ENCODE peak calls at places on chromosomes 12 and 14, in four cellular contexts. S, C, K and M are unnamed samples.
A peak's percentile ranks its signal among the peaks of the same experiment; 100 is the strongest.

GRCh38 chr14:99884834-99885648 is 91.8 kb downstream of the EML1 start:
- DNase-seq in S (no peak), C (peak; percentile 80), K (no peak), M (no peak)

GRCh38 chr14:40694026-40694425 is 912.6 kb upstream of the LRFN5 start:
- DNase-seq in S (no peak), C (peak; percentile 1), K (no peak), M (no peak)

GRCh38 chr14:24665440-24665991 is 31.5 kb upstream of the GZMB start:
- DNase-seq in S (no peak), C (no peak), K (no peak), M (no peak)

GRCh38 chr14:54597795-54598443 is 31.0 kb downstream of the SAMD4A start:
- DNase-seq in S (no peak), C (peak; percentile 28), K (no peak), M (no peak)

GRCh38 chr14:20508367-20508766 is 3.0 kb downstream of the RNASE10 start:
- DNase-seq in S (no peak), C (no peak), K (no peak), M (no peak)

GRCh38 chr12:67364228-67364627 is 95.1 kb downstream of the CAND1 start:
- DNase-seq in S (no peak), C (peak; percentile 18), K (no peak), M (no peak)

GRCh38 chr12:32544893-32545292 is 134.2 kb upstream of the DNM1L start:
- DNase-seq in S (no peak), C (no peak), K (no peak), M (no peak)

GRCh38 chr14:79516009-79516408 is 695.3 kb downstream of the DIO2 start:
- DNase-seq in S (no peak), C (no peak), K (no peak), M (no peak)

GRCh38 chr14:33230016-33230415 is 291.3 kb downstream of the NPAS3 start:
- DNase-seq in S (no peak), C (no peak), K (no peak), M (no peak)

GRCh38 chr12:29733060-29733459 is 50.7 kb downstream of the TMTC1 start:
- DNase-seq in S (no peak), C (no peak), K (no peak), M (no peak)

GRCh38 chr14:96275182-96276112 is 19.4 kb downstream of the BDKRB1 start:
- DNase-seq in S (no peak), C (peak; percentile 89), K (peak; percentile 74), M (peak; percentile 62)

GRCh38 chr14:61130512-61131260 is 149.6 kb downstream of the SLC38A6 start:
- DNase-seq in S (no peak), C (no peak), K (no peak), M (no peak)

GRCh38 chr14:100673085-100673806 is 53.4 kb upstream of the DLK1 start:
- DNase-seq in S (peak; percentile 61), C (no peak), K (no peak), M (no peak)

GRCh38 chr14:47207636-47208035 is 467.8 kb downstream of the MDGA2 start:
- DNase-seq in S (no peak), C (no peak), K (no peak), M (no peak)
- TF ChIP-seq CTCF in S (peak; percentile 29), C (no peak), K (no peak), M (peak; percentile 67)

GRCh38 chr12:31323466-31324115 is 2.4 kb downstream of the SINHCAF start:
- DNase-seq in S (no peak), C (peak; percentile 19), K (no peak), M (no peak)

GRCh38 chr12:31322651-31323248 is 3.2 kb downstream of the SINHCAF start:
- DNase-seq in S (no peak), C (peak; percentile 54), K (no peak), M (no peak)

GRCh38 chr12:31324845-31325523 is 966 bp downstream of the SINHCAF start:
- DNase-seq in S (peak; percentile 54), C (peak; percentile 67), K (peak; percentile 72), M (no peak)

GRCh38 chr12:31325524-31325875 is 450 bp downstream of the SINHCAF start:
- DNase-seq in S (no peak), C (no peak), K (no peak), M (no peak)

DNA sequence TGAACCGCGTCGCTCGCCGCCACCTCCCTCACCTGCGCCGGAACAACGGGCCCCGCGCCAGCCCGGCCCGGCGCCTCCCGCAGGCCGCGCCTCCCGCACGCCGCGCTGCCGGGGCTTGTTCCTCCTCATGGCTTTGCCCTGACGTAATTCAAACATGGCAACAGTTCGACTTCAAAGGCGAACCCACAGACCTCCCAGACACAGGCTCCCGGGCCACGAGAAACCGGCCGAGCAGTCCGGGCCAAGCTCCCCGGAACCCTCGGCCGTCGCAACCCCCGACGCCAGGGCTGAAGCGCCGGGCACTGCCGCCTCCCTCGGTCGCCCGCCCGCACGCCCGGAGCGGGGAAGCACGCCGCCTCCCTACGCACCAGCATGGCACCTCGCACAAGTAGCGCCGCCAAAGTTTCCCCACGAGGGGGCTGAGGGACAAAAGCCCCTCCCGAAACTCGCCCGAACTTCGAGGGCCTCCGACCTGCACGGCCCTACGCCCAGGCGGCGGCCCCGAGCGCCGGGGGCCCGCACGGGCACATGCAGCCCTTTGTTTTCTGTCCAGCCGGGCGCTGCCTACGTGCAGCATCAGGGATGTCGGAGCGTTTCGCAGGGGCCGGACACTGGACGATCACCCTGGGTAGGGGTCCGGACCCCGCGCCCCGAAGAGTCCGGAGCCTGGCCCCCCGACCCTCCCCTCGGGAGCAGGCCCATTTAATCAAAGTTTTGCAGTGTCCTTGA is 1.7 kb downstream of the SINHCAF start:
- DNase-seq in S (peak; percentile 74), C (peak; percentile 85), K (peak; percentile 80), M (peak; percentile 92)
- TF ChIP-seq CTCF in S (no peak), C (no peak), K (peak; percentile 37), M (peak; percentile 48)

DNA sequence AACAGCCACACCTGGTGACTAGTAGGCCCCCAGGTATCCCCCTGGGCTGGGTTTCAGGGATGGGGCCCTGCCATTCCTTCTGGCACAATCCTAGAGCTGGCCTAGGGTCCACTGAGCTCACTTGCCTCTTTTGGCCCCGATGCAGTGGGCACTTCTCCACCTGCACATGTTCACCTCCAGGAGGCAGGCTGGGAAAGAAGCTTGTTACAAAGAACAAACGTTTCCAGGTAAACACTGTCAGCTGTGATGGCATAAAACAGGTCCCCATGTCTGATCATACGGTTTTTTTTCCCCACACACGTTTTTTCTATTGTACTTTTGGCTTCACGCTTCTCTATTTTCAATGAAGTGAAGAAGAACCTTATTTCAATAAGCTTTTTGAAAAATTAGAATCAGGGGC is 15.8 kb upstream of the HVCN1 start:
- DNase-seq in S (no peak), C (no peak), K (no peak), M (no peak)
- TF ChIP-seq CTCF in S (peak; percentile 27), C (peak; percentile 20), K (no peak), M (peak; percentile 36)

GRCh38 chr14:59009967-59010366 is 178.5 kb upstream of the DAAM1 start:
- DNase-seq in S (no peak), C (no peak), K (no peak), M (no peak)

GRCh38 chr14:59004012-59004411 is 184.5 kb upstream of the DAAM1 start:
- DNase-seq in S (no peak), C (peak; percentile 35), K (no peak), M (no peak)
- TF ChIP-seq CTCF in S (peak; percentile 37), C (peak; percentile 47), K (no peak), M (peak; percentile 65)

DNA sequence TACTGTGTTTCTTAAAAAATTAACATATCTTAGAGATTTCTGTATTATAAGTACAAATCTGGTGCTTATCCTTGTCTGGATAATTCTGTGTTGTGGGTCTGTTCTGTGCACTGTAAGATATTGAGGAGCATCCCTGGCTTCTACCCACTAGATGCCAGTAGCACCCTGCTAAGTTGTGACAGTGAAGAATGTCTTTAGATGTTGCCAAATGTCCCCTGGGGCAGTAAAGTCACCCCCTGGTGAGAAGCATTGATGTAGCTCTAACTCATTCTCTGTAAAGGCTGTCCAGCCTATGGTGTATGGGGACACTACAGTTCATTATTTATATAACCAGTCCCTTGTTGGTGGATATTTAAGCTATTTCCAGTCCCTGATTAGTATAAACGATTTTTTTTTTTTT is 31.4 kb downstream of the MAP1LC3B2 start:
- DNase-seq in S (no peak), C (no peak), K (no peak), M (no peak)
- TF ChIP-seq CTCF in S (no peak), C (no peak), K (no peak), M (peak; percentile 45)

GRCh38 chr14:52422650-52423356 is 108.7 kb downstream of the PTGER2 start:
- DNase-seq in S (no peak), C (no peak), K (no peak), M (no peak)
- TF ChIP-seq CTCF in S (peak; percentile 23), C (no peak), K (no peak), M (peak; percentile 21)

GRCh38 chr12:132178801-132179401 is 34.6 kb downstream of the NOC4L start:
- DNase-seq in S (no peak), C (no peak), K (no peak), M (peak; percentile 81)

GRCh38 chr12:132178314-132178713 is 34.1 kb downstream of the NOC4L start:
- DNase-seq in S (no peak), C (no peak), K (no peak), M (no peak)

GRCh38 chr12:132181570-132182200 is 37.4 kb downstream of the NOC4L start:
- DNase-seq in S (no peak), C (no peak), K (no peak), M (peak; percentile 89)

GRCh38 chr12:132180648-132181546 is 36.6 kb downstream of the NOC4L start:
- DNase-seq in S (no peak), C (no peak), K (no peak), M (peak; percentile 85)

GRCh38 chr12:132179431-132180362 is 35.4 kb downstream of the NOC4L start:
- DNase-seq in S (no peak), C (no peak), K (no peak), M (peak; percentile 64)
- TF ChIP-seq CTCF in S (no peak), C (no peak), K (no peak), M (no peak)

DNA sequence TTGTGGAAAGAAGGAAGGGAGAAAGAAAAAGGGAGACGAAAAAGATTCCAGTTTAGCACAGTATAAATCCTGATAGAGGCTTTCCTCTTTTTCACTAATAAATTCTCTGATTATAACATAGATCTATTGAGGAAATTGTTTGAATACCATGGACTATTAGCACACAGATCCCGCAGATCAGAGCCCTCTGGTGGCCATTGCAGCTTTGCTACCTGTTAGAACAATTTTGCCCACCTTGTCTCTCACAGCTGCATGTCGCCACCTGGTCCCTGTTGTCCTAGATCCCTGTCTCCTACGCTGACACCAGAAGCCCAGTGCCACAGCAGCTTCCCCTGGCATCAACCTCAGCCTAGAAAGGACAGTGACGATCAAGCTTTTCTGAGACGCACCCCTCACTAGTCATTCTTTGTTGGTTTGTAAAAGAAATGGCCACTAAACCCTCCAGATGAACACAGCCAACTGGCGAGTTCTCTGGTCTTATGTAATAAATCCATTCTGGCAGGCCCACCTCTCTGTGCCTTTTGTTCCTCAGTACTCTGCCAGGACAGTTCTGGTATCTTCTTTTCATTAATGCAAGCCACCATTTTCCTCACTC is 9.9 kb downstream of the GPHB5 start:
- DNase-seq in S (no peak), C (peak; percentile 33), K (no peak), M (no peak)
- TF ChIP-seq CTCF in S (peak; percentile 88), C (peak; percentile 61), K (peak; percentile 32), M (peak; percentile 79)